ENCODE peak calls at places on chromosomes 16 and 17, in four cellular contexts. K is right cardiac atrium, B is HEK293T, M is heart left ventricle. D is an unnamed sample.

GRCh38 chr17:7191571-7192270 is 12.6 kb upstream of the ASGR1 start:
- DNase-seq in K (peak; percentile 75), B (peak; percentile 80), M (no peak), D (no peak)

GRCh38 chr16:24580665-24581064 is 41.3 kb downstream of the RBBP6 start:
- DNase-seq in K (no peak), B (no peak), M (no peak), D (no peak)

GRCh38 chr17:57481901-57482300 is 225.6 kb downstream of the MSI2 start:
- DNase-seq in K (no peak), M (no peak), B (no peak), D (no peak)

GRCh38 chr17:78745407-78746088 is 36.5 kb downstream of the CYTH1 start:
- DNase-seq in K (no peak), M (no peak), B (no peak), D (no peak)

GRCh38 chr17:60851181-60851580 is 173.5 kb downstream of the BCAS3 start:
- DNase-seq in B (no peak), M (no peak), K (no peak), D (no peak)

GRCh38 chr17:62017496-62017895 is 47.6 kb downstream of the MED13 start:
- DNase-seq in K (no peak), B (no peak), M (no peak), D (no peak)

GRCh38 chr17:46117117-46117516 is 76.1 kb downstream of the KANSL1 start:
- DNase-seq in B (no peak), M (no peak), K (no peak), D (no peak)

GRCh38 chr16:66052745-66053144 is 313.7 kb upstream of the CDH5 start:
- DNase-seq in B (no peak), K (no peak), M (no peak), D (no peak)

GRCh38 chr17:45413498-45413923 is 19.2 kb downstream of the ARHGAP27 start:
- DNase-seq in K (peak; percentile 88), B (no peak), M (peak; percentile 77), D (peak; percentile 55)

GRCh38 chr17:42895185-42895555 is 5.4 kb upstream of the G6PC1 start:
- DNase-seq in K (peak; percentile 90), B (no peak), M (no peak), D (peak; percentile 65)

GRCh38 chr17:32491371-32492280 is 4.8 kb downstream of the CDK5R1 start:
- DNase-seq in B (no peak), K (no peak), M (no peak), D (no peak)

GRCh38 chr17:27264068-27264812 is 29.7 kb upstream of the WSB1 start:
- DNase-seq in M (no peak), K (no peak), B (no peak), D (no peak)

GRCh38 chr17:70278846-70279465 is 109.6 kb downstream of the KCNJ2 start:
- DNase-seq in M (no peak), K (no peak), B (no peak), D (no peak)

GRCh38 chr16:53872248-53873221 is 168.6 kb downstream of the FTO start:
- DNase-seq in B (no peak), M (no peak), K (no peak), D (no peak)

GRCh38 chr17:29930399-29931010 is 477 bp upstream of the SSH2 start:
- DNase-seq in M (no peak), B (no peak), K (no peak), D (no peak)

GRCh38 chr17:2883544-2884203 is 87.4 kb downstream of the RAP1GAP2 start:
- DNase-seq in M (no peak), K (no peak), B (no peak), D (no peak)

GRCh38 chr17:64348666-64349065 is 42.0 kb downstream of the PECAM1 start:
- DNase-seq in B (no peak), K (no peak), M (no peak), D (peak; percentile 11)

GRCh38 chr17:44024853-44025252 is 10.1 kb upstream of the TMEM101 start:
- DNase-seq in M (no peak), B (no peak), K (no peak), D (no peak)

GRCh38 chr17:78032166-78032565 is 73.7 kb downstream of the TNRC6C start:
- DNase-seq in M (no peak), K (no peak), B (no peak), D (no peak)

GRCh38 chr17:45170976-45171337 is 9.3 kb downstream of the HEXIM2 start:
- DNase-seq in B (no peak), M (peak; percentile 72), K (peak; percentile 88), D (peak; percentile 81)

GRCh38 chr16:24540575-24541240 is 1.3 kb downstream of the RBBP6 start:
- DNase-seq in K (no peak), M (no peak), B (no peak), D (no peak)

GRCh38 chr17:17754719-17755686 is 73.7 kb downstream of the RAI1 start:
- DNase-seq in B (no peak), M (no peak), K (peak; percentile 83), D (peak; percentile 57)

GRCh38 chr16:14186007-14186953 is 115.2 kb downstream of the MRTFB start:
- DNase-seq in B (peak; percentile 42), K (peak; percentile 69), M (no peak), D (peak; percentile 43)

GRCh38 chr17:68709995-68710780 is 109.0 kb upstream of the FAM20A start:
- DNase-seq in K (no peak), B (no peak), M (no peak), D (no peak)

GRCh38 chr17:13131211-13131610 is 113.4 kb upstream of the ELAC2 start:
- DNase-seq in M (no peak), B (no peak), K (no peak), D (no peak)

GRCh38 chr17:31564883-31565297 is 173.4 kb downstream of the RAB11FIP4 start:
- DNase-seq in K (no peak), M (no peak), B (no peak), D (peak; percentile 24)

GRCh38 chr16:11890231-11890630 is 25.5 kb downstream of the GSPT1 start:
- DNase-seq in K (no peak), B (no peak), M (no peak), D (no peak)

GRCh38 chr16:86377251-86378022 is 132.9 kb upstream of the FOXF1 start:
- DNase-seq in B (no peak), K (no peak), M (no peak), D (no peak)

GRCh38 chr16:27245276-27246231 is 23.0 kb downstream of the NSMCE1 start:
- DNase-seq in M (no peak), B (no peak), K (peak; percentile 82), D (no peak)

GRCh38 chr16:83842755-83843507 is 35.2 kb downstream of the HSBP1 start:
- DNase-seq in M (no peak), B (no peak), K (no peak), D (no peak)